ENCODE peak calls at places on chromosome 22, in seven cellular contexts. W, U, C, A, H, X and R are unnamed samples.

GRCh38 chr22:35739642-35740041 is 22.0 kb downstream of the APOL5 start:
- DNase-seq in C (no peak), W (peak), X (no peak), A (no peak), H (no peak), U (no peak), R (no peak)

GRCh38 chr22:37601540-37602442 is 6.8 kb upstream of the GGA1 start:
- DNase-seq in U (no peak), W (no peak), A (no peak), C (peak), H (no peak), X (no peak), R (no peak)

GRCh38 chr22:44018594-44018993 is 5.5 kb upstream of the PARVB start:
- DNase-seq in H (no peak), W (no peak), A (no peak), C (no peak), X (no peak), U (no peak), R (no peak)

GRCh38 chr22:50600541-50600940 is at the start of gene MAPK8IP2:
- DNase-seq in H (no peak), W (peak), U (peak), A (no peak), C (no peak), X (no peak), R (no peak)

GRCh38 chr22:50544078-50544745 is 1.5 kb upstream of the KLHDC7B start:
- DNase-seq in X (peak), U (peak), W (no peak), A (peak), C (peak), H (no peak), R (no peak)

GRCh38 chr22:39349967-39350802 is at the start of gene SYNGR1:
- DNase-seq in A (no peak), W (peak), C (no peak), H (no peak), U (peak), X (no peak), R (no peak)

GRCh38 chr22:39593061-39593930 is 22.7 kb downstream of the CACNA1I start:
- DNase-seq in C (no peak), U (no peak), X (no peak), H (no peak), A (no peak), W (no peak), R (no peak)

GRCh38 chr22:39216143-39216490 is 28.7 kb downstream of the PDGFB start:
- DNase-seq in C (no peak), H (no peak), W (no peak), X (no peak), A (no peak), U (peak), R (no peak)

GRCh38 chr22:28034760-28035401 is 115.8 kb upstream of the PITPNB start:
- DNase-seq in A (no peak), C (no peak), W (peak), X (peak), U (peak), H (no peak), R (no peak)

GRCh38 chr22:17536269-17536668 is 27.0 kb upstream of the SLC25A18 start:
- DNase-seq in C (no peak), H (no peak), A (no peak), W (no peak), U (no peak), X (no peak), R (no peak)

GRCh38 chr22:28180804-28181203 is 261.7 kb upstream of the PITPNB start:
- DNase-seq in X (no peak), U (no peak), H (no peak), A (no peak), C (no peak), W (no peak), R (no peak)

GRCh38 chr22:33274214-33274828 is 216.1 kb upstream of the SYN3 start:
- DNase-seq in X (peak), H (no peak), W (peak), U (no peak), C (no peak), A (peak), R (no peak)

GRCh38 chr22:37503850-37504249 is 15.4 kb downstream of the CARD10 start:
- DNase-seq in H (no peak), U (no peak), X (no peak), W (no peak), A (no peak), C (no peak), R (no peak)

GRCh38 chr22:18955696-18956095 is 19.6 kb upstream of the PRODH start:
- DNase-seq in W (no peak), A (no peak), X (no peak), C (no peak), U (peak), H (no peak), R (no peak)

GRCh38 chr22:35838849-35839646 is 121.4 kb downstream of the APOL5 start:
- DNase-seq in W (no peak), U (no peak), C (no peak), H (peak), X (no peak), A (no peak), R (peak)

GRCh38 chr22:42651134-42651533 is 1.9 kb upstream of the CYB5R3 start:
- DNase-seq in C (no peak), X (no peak), H (no peak), U (no peak), A (no peak), W (no peak), R (no peak)

GRCh38 chr22:29461263-29461662 is 18.8 kb upstream of the NEFH start:
- DNase-seq in C (no peak), A (no peak), W (no peak), U (no peak), H (no peak), X (no peak), R (no peak)

GRCh38 chr22:49072996-49073645 is 754.6 kb downstream of the BRD1 start:
- DNase-seq in X (no peak), A (no peak), C (no peak), U (peak), W (no peak), H (no peak), R (no peak)

GRCh38 chr22:35102663-35103062 is 36.7 kb downstream of the ISX start:
- DNase-seq in C (peak), U (no peak), H (no peak), W (peak), X (no peak), A (no peak), R (peak)